ENCODE peak calls at places on chromosomes 11 and 22, in eight cellular contexts. One of them, this sample, is unnamed. For H3K27me3, the result is how much of the 10 kb centered on the place peaks cover.

GRCh38 chr22:37212174-37212906 is at the start of gene SSTR3:
- DNase-seq in HCT116: no peak
- DNase-seq in GM23338: peak
- DNase-seq in HepG2: no peak
- DNase-seq in SK-N-SH: peak
- DNase-seq in K562: no peak
- DNase-seq in Panc1: no peak
- DNase-seq in GM12878: no peak
- DNase-seq in this sample: no peak

GRCh38 chr22:23264610-23265388 is 84.5 kb downstream of the BCR start:
- DNase-seq in HepG2: no peak
- DNase-seq in SK-N-SH: no peak
- DNase-seq in HCT116: no peak
- DNase-seq in Panc1: no peak
- DNase-seq in GM12878: no peak
- DNase-seq in K562: peak
- DNase-seq in GM23338: no peak
- DNase-seq in this sample: no peak

GRCh38 chr11:28461846-28462245 is 353.7 kb downstream of the METTL15 start:
- DNase-seq in GM23338: no peak
- DNase-seq in SK-N-SH: no peak
- DNase-seq in Panc1: no peak
- DNase-seq in HCT116: no peak
- DNase-seq in GM12878: no peak
- DNase-seq in K562: no peak
- DNase-seq in HepG2: peak
- DNase-seq in this sample: no peak

GRCh38 chr11:124961972-124962609 is 8.1 kb downstream of the CCDC15 start:
- DNase-seq in HepG2: peak
- DNase-seq in GM12878: peak
- DNase-seq in Panc1: peak
- DNase-seq in SK-N-SH: peak
- DNase-seq in K562: peak
- DNase-seq in HCT116: peak
- DNase-seq in GM23338: peak
- DNase-seq in this sample: peak

GRCh38 chr11:8015753-8016239 is 28.7 kb downstream of the EIF3F start:
- DNase-seq in SK-N-SH: no peak
- DNase-seq in GM23338: no peak
- DNase-seq in HepG2: no peak
- DNase-seq in Panc1: no peak
- DNase-seq in HCT116: no peak
- DNase-seq in GM12878: no peak
- DNase-seq in K562: no peak
- DNase-seq in this sample: no peak

GRCh38 chr22:50674606-50675552 is 2.3 kb downstream of the SHANK3 start:
- DNase-seq in K562: peak
- DNase-seq in Panc1: no peak
- DNase-seq in HepG2: peak
- DNase-seq in HCT116: peak
- DNase-seq in GM12878: no peak
- DNase-seq in SK-N-SH: peak
- DNase-seq in GM23338: peak
- DNase-seq in this sample: peak

GRCh38 chr11:59097113-59097708 is 9.8 kb upstream of the FAM111B start:
- DNase-seq in Panc1: no peak
- DNase-seq in HCT116: peak
- DNase-seq in SK-N-SH: peak
- DNase-seq in K562: peak
- DNase-seq in GM12878: no peak
- DNase-seq in GM23338: peak
- DNase-seq in HepG2: peak
- DNase-seq in this sample: peak

GRCh38 chr11:60165946-60166345 is 16.9 kb downstream of the MS4A6A start:
- DNase-seq in K562: no peak
- DNase-seq in GM23338: no peak
- DNase-seq in HCT116: no peak
- DNase-seq in HepG2: no peak
- DNase-seq in Panc1: no peak
- DNase-seq in GM12878: no peak
- DNase-seq in SK-N-SH: no peak
- DNase-seq in this sample: no peak

GRCh38 chr11:17774232-17775034 is 39.9 kb downstream of the KCNC1 start:
- DNase-seq in SK-N-SH: no peak
- DNase-seq in HCT116: no peak
- DNase-seq in GM23338: no peak
- DNase-seq in HepG2: peak
- DNase-seq in Panc1: no peak
- DNase-seq in GM12878: no peak
- DNase-seq in K562: no peak
- DNase-seq in this sample: no peak

GRCh38 chr11:102555091-102555490 is 24.5 kb upstream of the MMP7 start:
- DNase-seq in K562: no peak
- DNase-seq in GM12878: no peak
- DNase-seq in HCT116: no peak
- DNase-seq in SK-N-SH: no peak
- DNase-seq in Panc1: no peak
- DNase-seq in GM23338: no peak
- DNase-seq in HepG2: no peak
- DNase-seq in this sample: no peak

GRCh38 chr11:83724704-83725114 is 438.5 kb upstream of the CCDC90B start:
- DNase-seq in Panc1: no peak
- DNase-seq in HepG2: no peak
- DNase-seq in GM12878: no peak
- DNase-seq in GM23338: peak
- DNase-seq in HCT116: no peak
- DNase-seq in K562: no peak
- DNase-seq in SK-N-SH: peak
- DNase-seq in this sample: no peak

GRCh38 chr11:17498475-17498874 is 21.8 kb upstream of the ABCC8 start:
- DNase-seq in GM23338: peak
- DNase-seq in HepG2: no peak
- DNase-seq in GM12878: no peak
- DNase-seq in SK-N-SH: no peak
- DNase-seq in K562: peak
- DNase-seq in HCT116: no peak
- DNase-seq in Panc1: no peak
- DNase-seq in this sample: no peak

GRCh38 chr11:94845622-94846021 is 77.5 kb downstream of the AMOTL1 start:
- DNase-seq in SK-N-SH: no peak
- DNase-seq in HCT116: no peak
- DNase-seq in GM12878: no peak
- DNase-seq in HepG2: peak
- DNase-seq in K562: no peak
- DNase-seq in GM23338: no peak
- DNase-seq in Panc1: no peak
- DNase-seq in this sample: no peak

GRCh38 chr22:40423882-40424640 is 53.7 kb downstream of the SGSM3 start:
- DNase-seq in K562: no peak
- DNase-seq in Panc1: no peak
- DNase-seq in GM23338: no peak
- DNase-seq in SK-N-SH: no peak
- DNase-seq in HCT116: no peak
- DNase-seq in GM12878: no peak
- DNase-seq in HepG2: no peak
- DNase-seq in this sample: no peak

GRCh38 chr11:41947392-41947791 is 487.9 kb upstream of the LRRC4C start:
- DNase-seq in Panc1: no peak
- DNase-seq in HCT116: no peak
- DNase-seq in GM23338: peak
- DNase-seq in K562: no peak
- DNase-seq in HepG2: no peak
- DNase-seq in GM12878: no peak
- DNase-seq in SK-N-SH: no peak
- DNase-seq in this sample: no peak

GRCh38 chr11:112977620-112978212 is 16.5 kb downstream of the NCAM1 start:
- DNase-seq in HepG2: no peak
- DNase-seq in GM23338: no peak
- DNase-seq in K562: no peak
- DNase-seq in Panc1: no peak
- DNase-seq in SK-N-SH: no peak
- DNase-seq in GM12878: no peak
- DNase-seq in HCT116: no peak
- DNase-seq in this sample: peak

GRCh38 chr11:134949121-134949591 is 537.1 kb upstream of the B3GAT1 start:
- DNase-seq in GM23338: no peak
- DNase-seq in HCT116: peak
- DNase-seq in HepG2: peak
- DNase-seq in GM12878: no peak
- DNase-seq in SK-N-SH: no peak
- DNase-seq in Panc1: peak
- DNase-seq in K562: no peak
- DNase-seq in this sample: no peak

GRCh38 chr11:99327527-99327926 is 306.8 kb downstream of the CNTN5 start:
- DNase-seq in HepG2: no peak
- DNase-seq in Panc1: no peak
- DNase-seq in HCT116: no peak
- DNase-seq in K562: no peak
- DNase-seq in GM23338: no peak
- DNase-seq in SK-N-SH: no peak
- DNase-seq in GM12878: no peak
- DNase-seq in this sample: no peak

GRCh38 chr22:19974935-19975706 is 33.5 kb upstream of the TXNRD2 start:
- DNase-seq in HCT116: no peak
- DNase-seq in HepG2: no peak
- DNase-seq in K562: peak
- DNase-seq in Panc1: no peak
- DNase-seq in SK-N-SH: no peak
- DNase-seq in GM23338: peak
- DNase-seq in GM12878: no peak
- DNase-seq in this sample: no peak

GRCh38 chr11:122319842-122320555 is 204.0 kb upstream of the BLID start:
- DNase-seq in K562: no peak
- DNase-seq in GM23338: no peak
- DNase-seq in HCT116: no peak
- DNase-seq in Panc1: no peak
- DNase-seq in GM12878: no peak
- DNase-seq in HepG2: no peak
- DNase-seq in SK-N-SH: no peak
- DNase-seq in this sample: peak

GRCh38 chr11:108568183-108568858 is 25.2 kb downstream of the EXPH5 start:
- DNase-seq in Panc1: no peak
- DNase-seq in SK-N-SH: no peak
- DNase-seq in GM23338: no peak
- DNase-seq in K562: no peak
- DNase-seq in HepG2: no peak
- DNase-seq in HCT116: no peak
- DNase-seq in GM12878: no peak
- DNase-seq in this sample: no peak

GRCh38 chr22:42711895-42712837 is 8.5 kb downstream of the A4GALT start:
- DNase-seq in Panc1: no peak
- DNase-seq in HCT116: no peak
- DNase-seq in HepG2: no peak
- DNase-seq in K562: no peak
- DNase-seq in GM12878: no peak
- DNase-seq in GM23338: no peak
- DNase-seq in SK-N-SH: no peak
- DNase-seq in this sample: no peak

GRCh38 chr11:29518389-29519174 is 498.2 kb downstream of the KCNA4 start:
- DNase-seq in SK-N-SH: no peak
- DNase-seq in GM23338: peak
- DNase-seq in GM12878: no peak
- DNase-seq in K562: no peak
- DNase-seq in Panc1: no peak
- DNase-seq in HCT116: no peak
- DNase-seq in HepG2: no peak
- DNase-seq in this sample: peak

GRCh38 chr11:61524963-61525587 is 16.5 kb downstream of the LRRC10B start:
- DNase-seq in HepG2: no peak
- DNase-seq in HCT116: no peak
- DNase-seq in Panc1: no peak
- DNase-seq in GM12878: no peak
- DNase-seq in GM23338: no peak
- DNase-seq in K562: no peak
- DNase-seq in SK-N-SH: no peak
- DNase-seq in this sample: no peak
- H3K27me3 ChIP-seq in HepG2: under half
- H3K27me3 ChIP-seq in HCT116: under half
- H3K27me3 ChIP-seq in Panc1: under half
- H3K27me3 ChIP-seq in GM12878: under half
- H3K27me3 ChIP-seq in GM23338: under half
- H3K27me3 ChIP-seq in K562: half or more
- H3K27me3 ChIP-seq in SK-N-SH: under half
- H3K27me3 ChIP-seq in this sample: under half

GRCh38 chr11:72613977-72614376 is 60.2 kb downstream of the PDE2A start:
- DNase-seq in GM12878: peak
- DNase-seq in K562: peak
- DNase-seq in HCT116: no peak
- DNase-seq in SK-N-SH: no peak
- DNase-seq in HepG2: no peak
- DNase-seq in Panc1: no peak
- DNase-seq in GM23338: no peak
- DNase-seq in this sample: peak
- TF ChIP-seq REST in GM12878: no peak
- TF ChIP-seq REST in K562: no peak
- TF ChIP-seq REST in HCT116: no peak
- TF ChIP-seq REST in SK-N-SH: no peak
- TF ChIP-seq REST in HepG2: no peak
- TF ChIP-seq REST in Panc1: no peak
- TF ChIP-seq REST in GM23338: no peak
- TF ChIP-seq REST in this sample: peak

GRCh38 chr22:45306139-45306538 is 3.6 kb upstream of the FAM118A start:
- DNase-seq in GM12878: no peak
- DNase-seq in HCT116: no peak
- DNase-seq in Panc1: no peak
- DNase-seq in SK-N-SH: no peak
- DNase-seq in GM23338: no peak
- DNase-seq in HepG2: no peak
- DNase-seq in K562: no peak
- DNase-seq in this sample: no peak
- H3K27me3 ChIP-seq in GM12878: under half
- H3K27me3 ChIP-seq in HCT116: under half
- H3K27me3 ChIP-seq in Panc1: under half
- H3K27me3 ChIP-seq in SK-N-SH: under half
- H3K27me3 ChIP-seq in GM23338: under half
- H3K27me3 ChIP-seq in HepG2: under half
- H3K27me3 ChIP-seq in K562: under half
- H3K27me3 ChIP-seq in this sample: under half

GRCh38 chr11:66189031-66189745 is 79.3 kb upstream of the RAB1B start:
- DNase-seq in SK-N-SH: no peak
- DNase-seq in HCT116: no peak
- DNase-seq in GM12878: no peak
- DNase-seq in Panc1: no peak
- DNase-seq in HepG2: no peak
- DNase-seq in K562: no peak
- DNase-seq in GM23338: no peak
- DNase-seq in this sample: no peak

GRCh38 chr11:66192181-66192888 is 76.1 kb upstream of the RAB1B start:
- DNase-seq in HepG2: no peak
- DNase-seq in Panc1: no peak
- DNase-seq in SK-N-SH: no peak
- DNase-seq in K562: no peak
- DNase-seq in HCT116: no peak
- DNase-seq in GM12878: no peak
- DNase-seq in GM23338: no peak
- DNase-seq in this sample: no peak

GRCh38 chr11:66187453-66187852 is 81.0 kb upstream of the RAB1B start:
- DNase-seq in HepG2: no peak
- DNase-seq in Panc1: no peak
- DNase-seq in SK-N-SH: no peak
- DNase-seq in HCT116: no peak
- DNase-seq in GM12878: no peak
- DNase-seq in GM23338: no peak
- DNase-seq in K562: no peak
- DNase-seq in this sample: no peak

GRCh38 chr11:66188580-66188979 is 79.9 kb upstream of the RAB1B start:
- DNase-seq in HepG2: no peak
- DNase-seq in Panc1: no peak
- DNase-seq in K562: peak
- DNase-seq in HCT116: no peak
- DNase-seq in SK-N-SH: no peak
- DNase-seq in GM12878: no peak
- DNase-seq in GM23338: no peak
- DNase-seq in this sample: no peak

GRCh38 chr11:66190776-66191175 is 77.7 kb upstream of the RAB1B start:
- DNase-seq in HepG2: no peak
- DNase-seq in GM23338: no peak
- DNase-seq in SK-N-SH: no peak
- DNase-seq in K562: peak
- DNase-seq in Panc1: no peak
- DNase-seq in GM12878: no peak
- DNase-seq in HCT116: no peak
- DNase-seq in this sample: no peak
- TF ChIP-seq REST in HepG2: no peak
- TF ChIP-seq REST in GM23338: no peak
- TF ChIP-seq REST in SK-N-SH: no peak
- TF ChIP-seq REST in K562: no peak
- TF ChIP-seq REST in Panc1: no peak
- TF ChIP-seq REST in GM12878: no peak
- TF ChIP-seq REST in HCT116: no peak
- TF ChIP-seq REST in this sample: no peak

This sample was measured in HL-60.